ENCODE peak calls at places on chromosomes 16 and 17, in eight cellular contexts. H is lung, Z is cardiac muscle cell, Q is SK-N-SH, M is left ventricle myocardium inferior, E is left lung, U is esophagus squamous epithelium, A is heart right ventricle. D is an unnamed sample.

GRCh38 chr17:51046527-51047384 is 73.9 kb downstream of the SPAG9 start:
- DNase-seq in Q (peak; percentile 84), A (peak; percentile 76), M (peak; percentile 36), U (no peak), H (no peak), Z (peak; percentile 97), E (peak; percentile 62), D (peak; percentile 66)

GRCh38 chr17:13728751-13729150 is 127.0 kb upstream of the HS3ST3A1 start:
- DNase-seq in Z (no peak), Q (no peak), A (no peak), E (no peak), U (no peak), M (no peak), H (no peak), D (no peak)

GRCh38 chr16:75061677-75062076 is 54.9 kb downstream of the LDHD start:
- DNase-seq in Z (no peak), H (no peak), M (no peak), Q (no peak), E (no peak), U (no peak), A (no peak), D (no peak)

GRCh38 chr17:8707591-8708453 is 36.8 kb downstream of the CCDC42 start:
- DNase-seq in M (no peak), Q (peak; percentile 44), U (no peak), H (no peak), E (no peak), Z (peak; percentile 82), A (peak; percentile 29), D (no peak)

GRCh38 chr16:69761983-69762842 is at the start of gene WWP2:
- DNase-seq in H (peak; percentile 73), U (no peak), Z (peak; percentile 73), M (peak; percentile 72), Q (peak; percentile 93), E (peak; percentile 81), A (peak; percentile 70), D (peak; percentile 80)

GRCh38 chr17:57341611-57342010 is 85.3 kb downstream of the MSI2 start:
- DNase-seq in A (no peak), M (no peak), H (no peak), Q (no peak), E (no peak), Z (no peak), U (no peak), D (no peak)

GRCh38 chr16:77191259-77191969 is 424 bp downstream of the MON1B start:
- DNase-seq in H (peak; percentile 46), M (no peak), A (peak; percentile 29), U (no peak), Q (peak; percentile 48), Z (peak; percentile 13), E (peak; percentile 51), D (no peak)

GRCh38 chr17:65235284-65235683 is 98.1 kb downstream of the RGS9 start:
- DNase-seq in A (no peak), M (no peak), H (no peak), Z (no peak), Q (no peak), E (no peak), U (no peak), D (no peak)

GRCh38 chr16:86371083-86371803 is 139.1 kb upstream of the FOXF1 start:
- DNase-seq in A (no peak), M (no peak), Q (no peak), Z (no peak), E (peak; percentile 18), U (no peak), H (no peak), D (no peak)

GRCh38 chr16:71537643-71538042 is 11.4 kb downstream of the CHST4 start:
- DNase-seq in A (no peak), U (no peak), H (peak; percentile 33), Z (peak; percentile 57), Q (peak; percentile 36), E (no peak), M (no peak), D (peak; percentile 6)

GRCh38 chr16:3101018-3101840 is 2.1 kb upstream of the ZSCAN10 start:
- DNase-seq in E (no peak), A (no peak), H (no peak), Z (peak; percentile 42), M (no peak), Q (peak; percentile 70), U (no peak), D (no peak)

GRCh38 chr17:40530988-40531971 is 29.9 kb upstream of the TNS4 start:
- DNase-seq in A (no peak), Q (no peak), H (no peak), U (no peak), E (peak; percentile 28), M (no peak), Z (no peak), D (no peak)

GRCh38 chr17:34726536-34727384 is 147.4 kb downstream of the TMEM132E start:
- DNase-seq in U (no peak), H (no peak), M (no peak), A (no peak), Z (no peak), E (no peak), Q (peak; percentile 79), D (no peak)

GRCh38 chr17:57444632-57445031 is 188.3 kb downstream of the MSI2 start:
- DNase-seq in Z (no peak), E (no peak), H (no peak), U (no peak), A (no peak), Q (no peak), M (no peak), D (no peak)

GRCh38 chr17:82334622-82335394 is 1.2 kb upstream of the SECTM1 start:
- DNase-seq in M (no peak), H (no peak), A (no peak), Z (peak; percentile 27), U (no peak), E (no peak), Q (no peak), D (no peak)

GRCh38 chr16:66898207-66898606 is 17.9 kb downstream of the PDP2 start:
- DNase-seq in E (no peak), Z (no peak), U (no peak), Q (no peak), H (no peak), A (no peak), M (no peak), D (no peak)

GRCh38 chr17:59617141-59617757 is 2.4 kb upstream of the CLTC start:
- DNase-seq in A (no peak), U (no peak), Q (no peak), Z (no peak), E (no peak), M (no peak), H (no peak), D (no peak)

GRCh38 chr17:76481091-76481655 is 13.8 kb downstream of the AANAT start:
- DNase-seq in Z (no peak), U (no peak), Q (no peak), M (no peak), H (no peak), E (no peak), A (no peak), D (no peak)

GRCh38 chr17:34118564-34118963 is 136.5 kb upstream of the CCL2 start:
- DNase-seq in Q (no peak), U (no peak), M (no peak), H (no peak), Z (peak; percentile 4), A (peak; percentile 6), E (no peak), D (no peak)

GRCh38 chr17:42329025-42329976 is 41.0 kb downstream of the STAT5A start:
- DNase-seq in M (no peak), Z (peak; percentile 58), A (no peak), U (no peak), E (peak; percentile 34), Q (no peak), H (no peak), D (no peak)

GRCh38 chr17:82350182-82351030 is 8.6 kb upstream of the TEX19 start:
- DNase-seq in E (no peak), M (no peak), Z (no peak), U (no peak), Q (no peak), A (no peak), H (no peak), D (no peak)

GRCh38 chr17:17024778-17025300 is 17.4 kb upstream of the MPRIP start:
- DNase-seq in M (peak; percentile 44), E (no peak), Z (peak; percentile 43), U (no peak), A (peak; percentile 64), H (no peak), Q (peak; percentile 78), D (peak; percentile 38)
- H3K4me1 ChIP-seq in M (peaks cover 52% of the 10 kb centered on the region), E (peaks cover 15% of the 10 kb centered on the region), Z (peaks cover 25% of the 10 kb centered on the region), U (peaks cover 10% of the 10 kb centered on the region), A (peaks cover 34% of the 10 kb centered on the region), H (no peaks in the 10 kb centered on the region), Q (peaks cover 46% of the 10 kb centered on the region), D (peaks cover 14% of the 10 kb centered on the region)

GRCh38 chr17:15446036-15446435 is 21.4 kb downstream of the CDRT4 start:
- DNase-seq in M (no peak), Z (no peak), H (no peak), U (no peak), E (no peak), A (no peak), Q (no peak), D (no peak)
- TF ChIP-seq CTCF in M (no peak), Z (peak; percentile 15), H (no peak), U (peak; percentile 7), E (no peak), A (no peak), Q (peak; percentile 40), D (no peak)

DNA sequence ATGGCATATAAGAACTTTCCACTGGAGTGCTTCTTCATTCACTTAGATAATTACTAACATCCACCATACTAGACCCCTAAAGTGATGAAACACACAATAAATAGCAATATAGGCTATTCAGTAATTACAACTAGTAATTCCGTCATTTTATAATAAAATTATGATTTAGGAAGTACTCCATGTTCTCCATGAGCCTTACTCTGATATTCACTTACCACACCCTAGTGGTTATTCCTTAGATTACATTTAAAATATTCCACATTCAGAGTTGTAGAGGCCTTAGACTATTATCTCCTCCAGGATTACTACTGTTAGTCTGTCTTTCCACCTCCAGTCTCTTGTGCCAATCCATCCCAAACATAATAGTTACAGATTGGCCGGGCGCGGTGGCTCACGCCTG is 62.4 kb downstream of the STH start:
- DNase-seq in A (no peak), U (no peak), Q (no peak), H (no peak), Z (peak; percentile 44), M (no peak), E (no peak), D (no peak)
- H3K4me1 ChIP-seq in A (peaks cover 4% of the 10 kb centered on the region), U (no peaks in the 10 kb centered on the region), Q (peaks cover 2% of the 10 kb centered on the region), H (peaks cover 3% of the 10 kb centered on the region), Z (no peaks in the 10 kb centered on the region), M (peaks cover 27% of the 10 kb centered on the region), E (no peaks in the 10 kb centered on the region), D (peaks cover 6% of the 10 kb centered on the region)

DNA sequence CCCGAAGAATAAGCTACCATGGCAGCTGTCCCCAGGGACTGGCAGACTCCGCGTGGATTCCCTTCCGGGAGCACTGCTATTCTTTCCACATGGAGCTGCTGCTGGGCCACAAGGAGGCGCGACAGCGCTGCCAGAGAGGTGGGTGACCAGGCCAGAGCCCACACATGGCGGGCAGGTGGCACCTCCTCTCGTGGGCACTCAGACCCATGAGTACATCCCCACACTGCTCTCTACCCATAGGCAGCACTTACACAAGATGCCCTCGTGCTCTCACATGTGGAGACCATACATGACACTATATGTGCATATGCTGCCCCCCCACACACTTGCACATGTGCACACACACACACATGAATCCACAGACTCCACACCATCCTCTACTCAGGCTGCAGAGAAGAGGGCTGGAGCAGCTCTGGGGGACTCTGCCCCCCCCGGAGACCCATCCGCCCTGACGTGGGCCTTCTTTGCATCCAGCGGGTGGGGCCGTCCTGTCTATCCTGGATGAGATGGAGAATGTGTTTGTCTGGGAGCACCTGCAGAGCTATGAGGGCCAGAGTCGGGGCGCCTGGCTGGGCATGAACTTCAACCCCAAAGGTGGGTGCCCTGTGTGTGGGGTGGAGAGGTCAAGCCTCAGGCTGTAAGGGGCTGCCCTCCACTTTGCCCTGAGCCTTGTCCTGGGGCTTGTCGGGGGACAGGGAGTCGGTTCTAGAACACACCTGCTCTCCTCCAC is 62.9 kb downstream of the MRC2 start:
- DNase-seq in M (no peak), H (no peak), U (no peak), E (no peak), A (no peak), Q (no peak), Z (no peak), D (no peak)
- TF ChIP-seq CTCF in M (no peak), H (no peak), U (no peak), E (no peak), A (no peak), Q (peak; percentile 23), Z (no peak), D (no peak)

D was measured in heart left ventricle.